ENCODE peak calls at places on chromosomes 7 and 10, in ten cellular contexts. J is neural progenitor cell; I is D341Med; P is frontal cortex; X is HS-5; Z is mesenteric fat pad; H is HS-27A; Y is RWPE1; Q is stimulated activated CD4-positive, alpha-beta T cell treated with anti-CD3 and anti-CD28 coated beads, Interleukin-1b, Interleukin-23, amount 100 ng/mL, for 1 hour; L is activated CD4-positive, alpha-beta T cell treated with anti-CD3 and anti-CD28 coated beads, Interleukin-2, amount 50 U/mL, for 1 hour. S is an unnamed sample.

GRCh38 chr7:40761757-40762342 is 627.0 kb downstream of the SUGCT start:
- DNase-seq in J (no peak), I (no peak), P (no peak), X (no peak), Z (no peak), H (no peak), Y (no peak), Q (no peak), L (no peak), S (no peak)

GRCh38 chr10:26621889-26622681 is 75.4 kb upstream of the PDSS1 start:
- DNase-seq in J (peak), I (no peak), P (no peak), X (no peak), Z (no peak), H (no peak), Y (peak), Q (no peak), L (peak), S (peak)

GRCh38 chr7:156950381-156950858 is 908 bp downstream of the NOM1 start:
- DNase-seq in J (no peak), I (no peak), P (no peak), X (no peak), Z (no peak), H (no peak), Y (no peak), Q (no peak), L (no peak), S (no peak)

GRCh38 chr7:114806590-114807167 is 115.2 kb upstream of the MDFIC start:
- DNase-seq in J (no peak), I (no peak), P (no peak), X (no peak), Z (no peak), H (no peak), Y (no peak), Q (no peak), L (no peak), S (no peak)

GRCh38 chr7:27890205-27890849 is 150.4 kb downstream of the TAX1BP1 start:
- DNase-seq in J (no peak), I (no peak), P (no peak), X (no peak), Z (no peak), H (no peak), Y (no peak), Q (no peak), L (no peak), S (no peak)

GRCh38 chr7:76257973-76258372 is 44.5 kb upstream of the HSPB1 start:
- DNase-seq in J (peak), I (no peak), P (no peak), X (no peak), Z (no peak), H (no peak), Y (no peak), Q (no peak), L (no peak), S (no peak)

GRCh38 chr10:52030051-52030867 is 283.8 kb upstream of the DKK1 start:
- DNase-seq in J (no peak), I (no peak), P (no peak), X (peak), Z (no peak), H (no peak), Y (no peak), Q (no peak), L (no peak), S (no peak)

GRCh38 chr7:20793686-20794394 is 7.2 kb upstream of the SP8 start:
- DNase-seq in J (peak), I (no peak), P (no peak), X (no peak), Z (no peak), H (no peak), Y (no peak), Q (no peak), L (no peak), S (no peak)

GRCh38 chr10:37682617-37683016 is 174.8 kb downstream of the ZNF248 start:
- DNase-seq in J (no peak), I (no peak), P (no peak), X (no peak), Z (no peak), H (no peak), Y (no peak), Q (no peak), L (no peak), S (peak)

GRCh38 chr7:100438172-100438571 is 1.9 kb upstream of the PPP1R35 start:
- DNase-seq in J (no peak), I (no peak), P (no peak), X (no peak), Z (no peak), H (no peak), Y (no peak), Q (no peak), L (no peak), S (no peak)

GRCh38 chr7:121442845-121443244 is 46.7 kb upstream of the FAM3C start:
- DNase-seq in J (no peak), I (no peak), P (no peak), X (no peak), Z (no peak), H (no peak), Y (peak), Q (no peak), L (no peak), S (no peak)

GRCh38 chr7:27576360-27576944 is 86.2 kb downstream of the HIBADH start:
- DNase-seq in J (peak), I (no peak), P (no peak), X (peak), Z (no peak), H (no peak), Y (peak), Q (no peak), L (no peak), S (no peak)

GRCh38 chr10:91210435-91210834 is 10.0 kb upstream of the PCGF5 start:
- DNase-seq in J (no peak), I (no peak), P (no peak), X (no peak), Z (no peak), H (no peak), Y (no peak), Q (no peak), L (peak), S (no peak)

GRCh38 chr10:70479626-70480253 is 1.2 kb downstream of the PALD1 start:
- DNase-seq in J (no peak), I (no peak), P (no peak), X (no peak), Z (no peak), H (no peak), Y (no peak), Q (no peak), L (no peak), S (no peak)

GRCh38 chr10:52701647-52702046 is 70.9 kb downstream of the MBL2 start:
- DNase-seq in J (no peak), I (no peak), P (no peak), X (no peak), Z (no peak), H (no peak), Y (no peak), Q (no peak), L (no peak), S (no peak)

GRCh38 chr10:124085680-124086079 is 7.7 kb downstream of the CHST15 start:
- DNase-seq in J (no peak), I (no peak), P (no peak), X (no peak), Z (no peak), H (no peak), Y (no peak), Q (no peak), L (no peak), S (no peak)

GRCh38 chr7:158868754-158869410 is 12.5 kb downstream of the DYNC2I1 start:
- DNase-seq in J (no peak), I (peak), P (no peak), X (no peak), Z (no peak), H (no peak), Y (no peak), Q (no peak), L (no peak), S (no peak)

GRCh38 chr10:71083457-71083975 is 128.9 kb upstream of the UNC5B start:
- DNase-seq in J (no peak), I (peak), P (no peak), X (no peak), Z (peak), H (no peak), Y (no peak), Q (no peak), L (no peak), S (no peak)

GRCh38 chr7:4939971-4940720 is 18.8 kb downstream of the MMD2 start:
- DNase-seq in J (no peak), I (no peak), P (peak), X (no peak), Z (no peak), H (no peak), Y (no peak), Q (no peak), L (no peak), S (no peak)

GRCh38 chr7:35463176-35463575 is 209.3 kb upstream of the TBX20 start:
- DNase-seq in J (no peak), I (no peak), P (no peak), X (no peak), Z (no peak), H (no peak), Y (no peak), Q (no peak), L (no peak), S (no peak)